ENCODE peak calls at places on chromosomes 3 and 15, in four cellular contexts. Y is upper lobe of right lung, A is hepatocyte, S is neuronal stem cell. C is an unnamed sample. For H3K9me3, the result is how much of the 10 kb centered on the place peaks cover.

GRCh38 chr3:159757341-159758060 is 231.1 kb upstream of the IL12A start:
- DNase-seq in Y (no peak), A (no peak), S (no peak), C (no peak)

GRCh38 chr3:4060064-4060463 is 243.1 kb upstream of the SETMAR start:
- DNase-seq in Y (no peak), A (no peak), S (no peak), C (no peak)

GRCh38 chr3:61927332-61927731 is 366.0 kb downstream of the PTPRG start:
- DNase-seq in Y (no peak), A (peak), S (no peak), C (no peak)

GRCh38 chr3:107249132-107249531 is 128.1 kb upstream of the CCDC54 start:
- DNase-seq in Y (no peak), A (no peak), S (no peak), C (no peak)

GRCh38 chr15:84880822-84881519 is 3.5 kb upstream of the SLC28A1 start:
- DNase-seq in Y (no peak), A (no peak), S (no peak), C (no peak)

GRCh38 chr3:114994554-114995341 is 152.3 kb downstream of the ZBTB20 start:
- DNase-seq in Y (no peak), A (no peak), S (no peak), C (no peak)

GRCh38 chr15:31456329-31457060 is 129.9 kb downstream of the KLF13 start:
- DNase-seq in Y (peak), A (no peak), S (no peak), C (no peak)

GRCh38 chr15:66498501-66499386 is 1.2 kb upstream of the SNAPC5 start:
- DNase-seq in Y (no peak), A (peak), S (no peak), C (no peak)

GRCh38 chr3:133856316-133856715 is 39.4 kb downstream of the RAB6B start:
- DNase-seq in Y (no peak), A (no peak), S (no peak), C (no peak)

GRCh38 chr3:191260431-191261303 is 61.6 kb downstream of the OSTN start:
- DNase-seq in Y (no peak), A (no peak), S (no peak), C (no peak)

GRCh38 chr3:38368238-38368637 is 21.7 kb downstream of the XYLB start:
- DNase-seq in Y (no peak), A (no peak), S (no peak), C (no peak)

GRCh38 chr3:168844502-168845482 is 749.1 kb upstream of the GOLIM4 start:
- DNase-seq in Y (no peak), A (no peak), S (no peak), C (no peak)

GRCh38 chr3:107272471-107272870 is 104.8 kb upstream of the CCDC54 start:
- DNase-seq in Y (no peak), A (no peak), S (no peak), C (no peak)

GRCh38 chr3:156605686-156606605 is 51.0 kb upstream of the SSR3 start:
- DNase-seq in Y (peak), A (peak), S (peak), C (no peak)

GRCh38 chr3:20574746-20575145 is 388.7 kb upstream of the SGO1 start:
- DNase-seq in Y (no peak), A (no peak), S (no peak), C (no peak)

GRCh38 chr15:72231847-72232461 is 964 bp upstream of the PKM start:
- DNase-seq in Y (no peak), A (peak), S (no peak), C (no peak)

GRCh38 chr3:77079988-77080585 is 40.2 kb downstream of the ROBO2 start:
- DNase-seq in Y (no peak), A (no peak), S (peak), C (no peak)

GRCh38 chr3:117618462-117618861 is 908.9 kb downstream of the TUSC7 start:
- DNase-seq in Y (peak), A (no peak), S (no peak), C (no peak)

GRCh38 chr15:25849431-25849921 is 13.7 kb downstream of the ATP10A start:
- DNase-seq in Y (no peak), A (peak), S (no peak), C (no peak)

GRCh38 chr3:45513041-45513440 is 81.5 kb upstream of the LIMD1 start:
- DNase-seq in Y (no peak), A (no peak), S (no peak), C (no peak)

GRCh38 chr15:76267077-76267476 is 44.2 kb downstream of the ETFA start:
- DNase-seq in Y (no peak), A (no peak), S (no peak), C (no peak)
- H3K9me3 ChIP-seq in Y (under half), A (under half), S (under half), C (under half)

DNA sequence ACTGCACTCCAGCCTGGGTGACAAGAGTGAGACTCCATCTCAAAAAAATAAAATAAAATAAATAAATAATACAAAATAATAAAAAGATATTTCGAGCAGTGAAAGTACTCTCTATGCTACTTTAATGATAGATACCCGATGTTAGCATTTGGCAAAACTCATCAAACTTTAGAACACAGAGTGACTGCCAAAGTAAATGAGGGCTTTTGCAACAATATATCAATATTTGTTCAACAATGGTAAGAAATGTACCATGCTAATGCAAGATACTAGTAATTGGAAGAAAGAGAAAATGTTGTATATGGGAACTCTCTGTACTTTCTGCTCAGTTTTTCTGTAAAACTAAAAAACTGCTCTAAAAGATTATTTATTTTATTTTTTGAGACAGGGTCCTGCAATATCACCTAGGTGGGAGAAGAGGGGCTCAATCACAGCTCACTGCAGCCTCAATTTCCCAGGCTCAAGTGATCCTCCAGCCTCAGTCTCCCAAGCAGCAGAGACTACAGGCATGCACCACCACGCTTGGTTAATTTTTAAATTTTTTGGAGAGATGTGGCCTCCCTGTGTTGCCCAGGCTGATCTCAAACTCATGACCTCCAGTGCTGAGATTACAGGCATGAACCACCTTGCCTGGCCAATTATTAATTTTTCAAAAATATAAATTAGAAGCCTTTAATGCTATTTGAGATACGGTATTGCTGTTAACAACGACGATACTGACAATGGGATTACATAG is 650.5 kb upstream of the NR2F2 start:
- DNase-seq in Y (no peak), A (no peak), S (no peak), C (no peak)
- H3K9me3 ChIP-seq in Y (under half), A (under half), S (under half), C (under half)

DNA sequence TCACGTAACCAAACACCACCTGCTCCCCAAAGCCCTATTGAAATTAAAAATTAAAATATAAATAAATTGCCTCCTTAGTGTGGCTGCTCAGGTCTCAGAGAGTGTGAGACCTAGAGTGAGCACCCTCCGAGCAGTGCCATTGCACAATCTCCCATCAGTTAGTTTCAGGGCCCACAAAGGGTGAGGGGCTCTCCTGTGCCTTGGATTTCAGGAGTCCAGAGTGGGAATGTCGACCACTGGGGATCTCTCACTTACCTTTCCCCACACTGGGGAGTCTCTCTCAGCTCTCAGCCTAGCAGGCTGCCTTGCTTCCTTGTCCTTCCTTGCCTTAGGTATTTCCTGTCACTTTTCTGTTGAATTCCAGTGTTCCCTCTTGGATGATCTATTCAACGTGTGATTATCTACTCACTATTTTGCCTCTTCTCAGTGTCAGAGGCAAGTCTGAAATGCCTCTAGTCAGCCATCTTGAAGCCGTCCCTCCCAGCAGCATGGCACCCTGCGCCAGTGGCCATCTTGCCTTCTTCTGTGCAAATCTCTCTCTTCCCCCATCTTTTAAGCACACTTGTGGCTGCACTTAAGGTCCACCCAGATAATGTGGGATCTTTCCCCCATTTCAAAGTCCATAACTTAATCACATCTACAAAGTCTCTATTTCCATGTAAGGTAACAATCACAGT is 119.3 kb downstream of the LRRK1 start:
- DNase-seq in Y (no peak), A (no peak), S (no peak), C (no peak)
- H3K9me3 ChIP-seq in Y (under half), A (under half), S (under half), C (under half)

GRCh38 chr15:27672537-27672936 is 426.6 kb downstream of the OCA2 start:
- DNase-seq in Y (no peak), A (no peak), S (no peak), C (no peak)
- H3K9me3 ChIP-seq in Y (under half), A (under half), S (under half), C (under half)

C was measured in T-helper 17 cell.